ENCODE peak calls at places on chromosomes 2 and 18, in five cellular contexts. I is upper lobe of left lung, M is upper lobe of right lung, G is K562, U is HCT116. O is an unnamed sample. For H3K4me1 and H3K27me3, the result is how much of the 10 kb centered on the place peaks cover.

GRCh38 chr2:9191044-9191481 is 15.5 kb upstream of the ASAP2 start:
- DNase-seq in I (no peak), U (no peak), M (peak), G (no peak), O (no peak)

GRCh38 chr2:36356990-36357505 is 1.5 kb downstream of the CRIM1 start:
- DNase-seq in G (no peak), U (no peak), I (no peak), M (no peak), O (no peak)

GRCh38 chr2:235951980-235952379 is 216.2 kb downstream of the GBX2 start:
- DNase-seq in I (no peak), M (no peak), U (no peak), G (no peak), O (no peak)

GRCh38 chr18:63829886-63830285 is 54.7 kb downstream of the SERPINB7 start:
- DNase-seq in M (no peak), I (no peak), G (no peak), U (no peak), O (no peak)

GRCh38 chr18:25284861-25285574 is 66.9 kb downstream of the ZNF521 start:
- DNase-seq in G (no peak), I (peak), M (no peak), U (no peak), O (no peak)

GRCh38 chr2:95384854-95385569 is 17.5 kb upstream of the FAHD2A start:
- DNase-seq in I (no peak), U (no peak), M (peak), G (no peak), O (no peak)

GRCh38 chr2:138516030-138516704 is 14.6 kb downstream of the SPOPL start:
- DNase-seq in M (no peak), G (no peak), U (no peak), I (no peak), O (no peak)

GRCh38 chr2:156459720-156460119 is 23.5 kb downstream of the GPD2 start:
- DNase-seq in G (no peak), I (no peak), M (no peak), U (no peak), O (no peak)

GRCh38 chr18:74533666-74534065 is 634 bp upstream of the CNDP1 start:
- DNase-seq in M (peak), U (no peak), I (no peak), G (no peak), O (no peak)

GRCh38 chr2:5250482-5250881 is 441.7 kb upstream of the SOX11 start:
- DNase-seq in M (no peak), G (no peak), U (no peak), I (no peak), O (no peak)

GRCh38 chr2:42386684-42387083 is 25.7 kb upstream of the COX7A2L start:
- DNase-seq in U (peak), G (peak), M (no peak), I (no peak), O (no peak)

GRCh38 chr18:54392621-54393023 is 34.9 kb downstream of the C18orf54 start:
- DNase-seq in I (no peak), M (no peak), U (peak), G (peak), O (no peak)

GRCh38 chr2:37549598-37549997 is 121.8 kb downstream of the CDC42EP3 start:
- DNase-seq in G (no peak), M (no peak), U (no peak), I (no peak), O (no peak)

GRCh38 chr2:169294001-169294675 is 68.2 kb downstream of the LRP2 start:
- DNase-seq in G (no peak), U (no peak), I (no peak), M (no peak), O (no peak)

GRCh38 chr18:30094556-30094955 is 948.0 kb downstream of the DSC3 start:
- DNase-seq in G (no peak), U (no peak), M (no peak), I (no peak), O (no peak)

GRCh38 chr2:232235716-232236115 is 142.8 kb upstream of the ALPP start:
- DNase-seq in I (no peak), U (no peak), G (no peak), M (no peak), O (no peak)

GRCh38 chr18:25279133-25279532 is 72.8 kb downstream of the ZNF521 start:
- DNase-seq in G (no peak), U (no peak), M (no peak), I (no peak), O (no peak)

GRCh38 chr2:200944467-200945394 is 18.7 kb downstream of the ORC2 start:
- DNase-seq in U (peak), G (no peak), I (no peak), M (no peak), O (no peak)

GRCh38 chr2:75582840-75583239 is 22.1 kb upstream of the EVA1A start:
- DNase-seq in M (no peak), U (no peak), I (no peak), G (no peak), O (no peak)

GRCh38 chr2:176527141-176527901 is 258.1 kb downstream of the MTX2 start:
- DNase-seq in I (no peak), M (no peak), U (no peak), G (no peak), O (no peak)

GRCh38 chr2:72920317-72921087 is 3.2 kb downstream of the EMX1 start:
- DNase-seq in U (no peak), I (peak), M (no peak), G (no peak), O (no peak)

GRCh38 chr2:238772635-238773297 is 75.1 kb upstream of the TWIST2 start:
- DNase-seq in I (peak), U (no peak), G (no peak), M (no peak), O (no peak)

GRCh38 chr2:222353998-222354397 is 55.2 kb upstream of the PAX3 start:
- DNase-seq in I (no peak), U (no peak), G (no peak), M (no peak), O (no peak)

GRCh38 chr2:61969376-61969775 is 63.9 kb downstream of the COMMD1 start:
- DNase-seq in U (no peak), G (no peak), M (no peak), I (no peak), O (no peak)

GRCh38 chr18:39485696-39486095 is 1920.1 kb upstream of the CELF4 start:
- DNase-seq in G (no peak), I (no peak), M (no peak), U (no peak), O (no peak)

GRCh38 chr2:224449212-224450147 is 47.6 kb upstream of the FAM124B start:
- DNase-seq in M (no peak), I (no peak), U (peak), G (no peak), O (no peak)

GRCh38 chr2:16261791-16262190 is 321.4 kb downstream of the MYCN start:
- DNase-seq in M (no peak), U (no peak), G (no peak), I (no peak), O (no peak)

GRCh38 chr18:12779043-12779442 is 76.2 kb downstream of the PSMG2 start:
- DNase-seq in I (no peak), U (no peak), G (no peak), M (no peak), O (no peak)

GRCh38 chr18:66993492-66993891 is 389.6 kb upstream of the CDH19 start:
- DNase-seq in M (no peak), I (no peak), U (no peak), G (no peak), O (no peak)

GRCh38 chr18:13262839-13263691 is 44.5 kb downstream of the LDLRAD4 start:
- DNase-seq in G (no peak), I (no peak), U (no peak), M (peak), O (no peak)

GRCh38 chr2:140759431-140760156 is 1371.2 kb downstream of the LRP1B start:
- DNase-seq in U (no peak), G (no peak), I (no peak), M (no peak), O (no peak)

GRCh38 chr18:61459896-61460295 is 126.7 kb downstream of the CDH20 start:
- DNase-seq in U (no peak), M (no peak), G (no peak), I (no peak), O (no peak)

GRCh38 chr18:29301048-29301447 is 1124.1 kb upstream of the CDH2 start:
- DNase-seq in U (no peak), I (no peak), G (no peak), M (no peak), O (no peak)

GRCh38 chr2:193695367-193695766 is 1500.6 kb upstream of the TMEFF2 start:
- DNase-seq in M (no peak), I (no peak), U (peak), G (no peak), O (no peak)

GRCh38 chr2:128303095-128303791 is 15.4 kb downstream of the HS6ST1 start:
- DNase-seq in M (no peak), U (no peak), G (no peak), I (no peak), O (no peak)

GRCh38 chr2:97745474-97746172 is 32.2 kb downstream of the ZAP70 start:
- DNase-seq in I (no peak), U (no peak), M (no peak), G (no peak), O (no peak)

GRCh38 chr18:8003878-8004675 is 437.0 kb downstream of the PTPRM start:
- DNase-seq in U (no peak), M (no peak), I (no peak), G (no peak), O (no peak)

GRCh38 chr18:47100214-47100831 is 50.0 kb downstream of the HDHD2 start:
- DNase-seq in G (peak), M (no peak), U (peak), I (no peak), O (no peak)

GRCh38 chr2:138058427-138058826 is 94.2 kb downstream of the HNMT start:
- DNase-seq in G (no peak), U (no peak), I (no peak), M (no peak), O (no peak)

GRCh38 chr2:79554899-79555298 is 42.0 kb downstream of the CTNNA2 start:
- DNase-seq in I (no peak), M (no peak), G (no peak), U (no peak), O (no peak)

GRCh38 chr2:10372862-10373240 is 70.1 kb downstream of the HPCAL1 start:
- DNase-seq in G (no peak), M (no peak), U (no peak), I (no peak), O (no peak)
- H3K4me1 ChIP-seq in G (half or more), M (under half), U (under half), I (under half), O (under half)

GRCh38 chr2:26847663-26848335 is at the start of gene DPYSL5:
- DNase-seq in M (no peak), I (peak), U (peak), G (peak), O (no peak)

GRCh38 chr2:26846881-26847662 is 860 bp upstream of the DPYSL5 start:
- DNase-seq in I (peak), G (peak), M (no peak), U (no peak), O (no peak)

GRCh38 chr2:26849056-26850001 is 1.4 kb downstream of the DPYSL5 start:
- DNase-seq in I (peak), U (no peak), G (peak), M (no peak), O (no peak)

GRCh38 chr2:26850002-26850431 is 2.1 kb downstream of the DPYSL5 start:
- DNase-seq in U (no peak), G (peak), I (no peak), M (no peak), O (no peak)

DNA sequence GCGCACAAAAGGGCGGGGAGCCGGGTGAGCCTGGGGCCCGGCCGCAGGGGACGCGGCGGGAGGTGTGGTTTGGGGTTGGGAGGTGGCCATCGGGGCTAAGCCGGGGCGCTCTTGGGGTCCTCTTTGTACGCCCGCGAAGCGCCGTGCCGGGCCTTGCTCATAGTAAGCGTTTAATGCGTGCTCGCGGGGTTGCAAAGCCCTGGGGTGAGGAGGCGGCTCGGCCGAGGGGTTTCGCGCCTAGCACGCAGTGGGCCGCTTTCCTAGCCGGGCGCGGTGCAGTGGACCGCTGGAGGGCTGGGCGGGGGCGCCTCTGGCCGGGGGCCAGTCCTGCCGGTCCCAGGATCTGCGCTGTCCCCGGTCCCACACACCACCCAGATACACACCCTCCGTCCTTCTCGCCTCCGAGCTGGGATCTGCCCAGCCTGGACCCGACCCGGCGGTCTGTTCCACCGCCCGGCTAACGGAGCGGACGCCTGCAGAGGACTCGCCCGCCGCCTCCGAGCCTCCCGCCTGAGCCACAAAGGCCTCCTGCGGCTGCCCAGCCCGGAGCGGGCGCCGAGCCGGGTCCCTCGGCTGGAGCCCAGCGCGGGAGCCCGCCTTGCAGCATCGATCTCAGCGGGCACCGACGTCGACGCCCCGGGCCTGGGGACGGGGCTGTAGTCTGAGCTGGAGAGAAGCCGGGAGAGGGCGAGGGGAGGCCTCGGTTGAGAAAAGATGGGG is 564 bp downstream of the DPYSL5 start:
- DNase-seq in G (peak), I (peak), U (no peak), M (peak), O (no peak)
- H3K27me3 ChIP-seq in G (under half), I (under half), U (under half), M (half or more), O (half or more)

GRCh38 chr18:79681484-79682387 is 2.1 kb downstream of the CTDP1 start:
- DNase-seq in M (no peak), U (no peak), G (no peak), I (peak), O (no peak)
- H3K4me1 ChIP-seq in M (under half), U (under half), G (under half), I (under half), O (half or more)

GRCh38 chr2:218856896-218857243 is 2.7 kb upstream of the WNT6 start:
- DNase-seq in G (no peak), U (no peak), I (no peak), M (no peak), O (no peak)
- H3K27me3 ChIP-seq in G (under half), U (under half), I (under half), M (half or more), O (under half)

GRCh38 chr18:2965797-2966196 is 47.1 kb downstream of the LPIN2 start:
- DNase-seq in G (no peak), I (no peak), M (no peak), U (no peak), O (no peak)
- H3K4me1 ChIP-seq in G (under half), I (half or more), M (half or more), U (under half), O (under half)

GRCh38 chr2:70554338-70554892 is 789 bp upstream of the TGFA start:
- DNase-seq in U (no peak), G (no peak), M (no peak), I (no peak), O (no peak)

GRCh38 chr2:70552501-70553333 is 909 bp downstream of the TGFA start:
- DNase-seq in U (no peak), M (no peak), G (no peak), I (peak), O (no peak)

GRCh38 chr2:70553334-70553583 is 367 bp downstream of the TGFA start:
- DNase-seq in I (peak), G (no peak), M (no peak), U (no peak), O (no peak)

GRCh38 chr2:70551156-70551555 is 2.5 kb downstream of the TGFA start:
- DNase-seq in G (no peak), M (no peak), I (no peak), U (no peak), O (no peak)

GRCh38 chr2:70553584-70554337 is at the start of gene TGFA:
- DNase-seq in I (peak), M (peak), U (peak), G (peak), O (no peak)
- H3K27me3 ChIP-seq in I (under half), M (under half), U (under half), G (under half), O (under half)

GRCh38 chr2:196335238-196335637 is 163.9 kb upstream of the STK17B start:
- DNase-seq in U (no peak), G (no peak), I (no peak), M (no peak), O (no peak)
- H3K4me1 ChIP-seq in U (under half), G (under half), I (under half), M (under half), O (under half)

DNA sequence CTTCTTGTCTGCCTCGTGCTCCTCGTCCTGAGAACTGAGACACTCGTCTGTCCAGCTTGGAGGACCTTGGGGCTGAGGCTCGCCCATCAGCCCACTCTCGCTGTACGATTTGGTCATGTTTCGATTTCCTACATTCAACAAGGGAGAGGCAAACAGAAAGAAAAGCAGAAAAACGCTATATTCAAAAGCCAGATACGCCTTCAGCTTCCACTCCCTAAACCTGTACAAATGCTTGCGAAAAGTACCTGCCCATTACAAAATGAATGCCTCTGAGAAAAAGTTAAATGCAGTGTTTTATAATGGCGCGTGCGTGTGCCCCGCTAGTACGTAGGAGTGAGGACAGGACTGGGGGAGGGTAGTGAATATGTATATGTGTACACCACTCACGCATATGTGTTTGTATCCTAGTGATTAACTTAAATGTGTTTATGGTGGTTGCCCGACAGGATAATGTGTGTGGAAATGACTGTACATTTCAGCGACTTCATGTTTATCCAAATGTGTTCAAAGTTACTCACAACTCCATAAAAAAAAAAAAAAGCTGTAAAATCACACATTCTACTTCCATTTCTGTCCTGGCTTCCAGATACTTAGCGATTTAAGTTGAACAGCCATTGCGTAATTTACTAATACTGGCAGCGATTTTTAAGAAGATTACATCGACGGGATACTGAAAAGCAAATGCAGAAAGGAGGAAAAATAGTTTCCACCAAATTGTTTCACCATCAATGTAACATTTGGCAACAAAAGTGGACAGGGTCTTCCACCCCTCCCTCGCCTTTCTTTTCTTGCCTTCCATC is 1.4 kb downstream of the NEUROD1 start:
- DNase-seq in U (no peak), I (no peak), G (no peak), M (no peak), O (no peak)
- H3K27me3 ChIP-seq in U (under half), I (under half), G (under half), M (half or more), O (under half)